ENCODE peak calls at places on chromosomes 13 and 19, in four cellular contexts. Q is NCI-H1105, X is fibroblast of lung, I is nephron progenitor cell. S is an unnamed sample.
A peak's percentile ranks its signal among the peaks of the same experiment; 100 is the strongest.

GRCh38 chr13:111555906-111556305 is 235.5 kb downstream of the TEX29 start:
- DNase-seq in X (no peak), Q (no peak), I (no peak), S (no peak)

GRCh38 chr19:1183543-1184172 is 9.6 kb upstream of the SBNO2 start:
- DNase-seq in X (peak; percentile 38), Q (no peak), I (no peak), S (no peak)

GRCh38 chr19:45153339-45154063 is 7.3 kb downstream of the NKPD1 start:
- DNase-seq in I (peak; percentile 90), X (peak; percentile 51), Q (peak; percentile 7), S (no peak)

GRCh38 chr19:15194938-15195337 is 5.9 kb downstream of the NOTCH3 start:
- DNase-seq in Q (no peak), X (peak; percentile 80), I (no peak), S (no peak)

GRCh38 chr19:49889687-49890348 is 6.9 kb downstream of the IL4I1 start:
- DNase-seq in Q (no peak), I (peak; percentile 74), X (peak; percentile 67), S (peak; percentile 64)

GRCh38 chr19:19053508-19054314 is 10.1 kb upstream of the SLC25A42 start:
- DNase-seq in X (no peak), I (peak; percentile 84), Q (peak; percentile 3), S (peak; percentile 28)

GRCh38 chr19:49951806-49952474 is 9.0 kb downstream of the SIGLEC11 start:
- DNase-seq in Q (no peak), X (no peak), I (no peak), S (no peak)

GRCh38 chr13:46359731-46360130 is 27.3 kb downstream of the RUBCNL start:
- DNase-seq in I (no peak), Q (no peak), X (peak; percentile 80), S (no peak)

GRCh38 chr19:15722956-15723355 is 4.9 kb upstream of the OR10H2 start:
- DNase-seq in I (no peak), Q (no peak), X (no peak), S (no peak)

GRCh38 chr13:41523396-41523795 is 66.0 kb downstream of the RGCC start:
- DNase-seq in Q (no peak), I (no peak), X (no peak), S (no peak)

GRCh38 chr19:5130371-5131030 is 161.6 kb downstream of the KDM4B start:
- DNase-seq in Q (no peak), X (no peak), I (no peak), S (no peak)

GRCh38 chr19:55232284-55232597 is 3.7 kb upstream of the TMEM86B start:
- DNase-seq in Q (no peak), I (peak; percentile 32), X (no peak), S (no peak)

GRCh38 chr19:54670576-54671347 is 8.0 kb downstream of the LILRB4 start:
- DNase-seq in X (no peak), I (no peak), Q (no peak), S (no peak)

GRCh38 chr13:98234348-98234747 is 57.3 kb upstream of the RNF113B start:
- DNase-seq in Q (no peak), I (no peak), X (no peak), S (no peak)

GRCh38 chr13:74771964-74772363 is 637.8 kb upstream of the KLF12 start:
- DNase-seq in I (no peak), Q (no peak), X (peak; percentile 87), S (no peak)